ENCODE peak calls at places on chromosomes 4 and X, in four cellular contexts. V, H, I and P are unnamed samples.

GRCh38 chr4:166088576-166088975 is 215.5 kb downstream of the TLL1 start:
- DNase-seq in V (no peak), H (peak; percentile 23), I (no peak), P (no peak)

GRCh38 chr4:20684852-20685763 is 15.2 kb upstream of the PACRGL start:
- DNase-seq in H (peak; percentile 55), V (no peak), I (no peak), P (no peak)

GRCh38 chrX:63656871-63657580 is 128.0 kb downstream of the ARHGEF9 start:
- DNase-seq in V (no peak), H (no peak), I (no peak), P (no peak)

GRCh38 chr4:1543561-1543960 is 137.3 kb upstream of the NKX1-1 start:
- DNase-seq in I (no peak), V (no peak), H (no peak), P (no peak)

GRCh38 chr4:153071953-153072622 is 132.2 kb upstream of the TRIM2 start:
- DNase-seq in V (no peak), H (no peak), I (no peak), P (no peak)

GRCh38 chr4:164949448-164950118 is 27.9 kb downstream of the TRIM61 start:
- DNase-seq in H (peak; percentile 36), V (no peak), I (no peak), P (no peak)

GRCh38 chr4:31467781-31468180 is 747.6 kb downstream of the PCDH7 start:
- DNase-seq in I (no peak), H (no peak), V (no peak), P (no peak)

GRCh38 chrX:19721726-19722370 is 165.6 kb downstream of the SH3KBP1 start:
- DNase-seq in V (no peak), H (no peak), I (no peak), P (peak; percentile 17)

GRCh38 chrX:130213376-130213775 is 41.6 kb downstream of the RAB33A start:
- DNase-seq in H (no peak), V (no peak), I (no peak), P (no peak)